ENCODE peak calls at places on chromosomes 16 and 17, in seven cellular contexts. Q is thoracic aorta; J is CD8-positive, alpha-beta T cell; I is pancreas; H is H1; R is IMR-90; A is Panc1. L is an unnamed sample.
A peak's percentile ranks its signal among the peaks of the same experiment; 100 is the strongest.

GRCh38 chr16:74667215-74667765 is 613 bp upstream of the RFWD3 start:
- DNase-seq in Q (no peak), J (peak; percentile 18), I (no peak), H (no peak), R (peak; percentile 3), A (peak; percentile 5), L (no peak)

GRCh38 chr17:40323731-40324650 is 15.0 kb downstream of the RARA start:
- DNase-seq in Q (peak; percentile 89), J (peak; percentile 78), I (no peak), H (no peak), R (peak; percentile 44), A (no peak), L (no peak)

GRCh38 chr17:61496174-61496956 is 44.1 kb downstream of the TBX4 start:
- DNase-seq in Q (no peak), J (no peak), I (no peak), H (no peak), R (no peak), A (no peak), L (no peak)

GRCh38 chr17:82596316-82596715 is 51.9 kb downstream of the WDR45B start:
- DNase-seq in Q (no peak), J (no peak), I (no peak), H (no peak), R (no peak), A (no peak), L (no peak)

GRCh38 chr16:23357761-23358290 is 55.7 kb downstream of the SCNN1B start:
- DNase-seq in Q (no peak), J (no peak), I (no peak), H (no peak), R (no peak), A (no peak), L (no peak)

GRCh38 chr16:3907586-3907985 is 27.1 kb upstream of the CREBBP start:
- DNase-seq in Q (no peak), J (no peak), I (no peak), H (no peak), R (no peak), A (no peak), L (no peak)

GRCh38 chr17:73976676-73977521 is 226.6 kb upstream of the RPL38 start:
- DNase-seq in Q (no peak), J (no peak), I (no peak), H (no peak), R (no peak), A (no peak), L (no peak)

GRCh38 chr17:80938556-80938955 is 53.1 kb upstream of the CHMP6 start:
- DNase-seq in Q (no peak), J (peak; percentile 22), I (peak; percentile 21), H (no peak), R (no peak), A (no peak), L (no peak)

GRCh38 chr17:76540381-76541300 is 797 bp downstream of the PRCD start:
- DNase-seq in Q (peak; percentile 73), J (no peak), I (peak; percentile 92), H (peak; percentile 92), R (peak; percentile 94), A (no peak), L (no peak)

GRCh38 chr17:79695293-79696158 is 35.2 kb upstream of the ENPP7 start:
- DNase-seq in Q (no peak), J (no peak), I (no peak), H (no peak), R (no peak), A (no peak), L (no peak)

GRCh38 chr17:69175812-69176517 is 34.3 kb upstream of the ABCA6 start:
- DNase-seq in Q (no peak), J (no peak), I (no peak), H (no peak), R (peak; percentile 79), A (no peak), L (no peak)

GRCh38 chr17:9115446-9116265 is 94.3 kb downstream of the NTN1 start:
- DNase-seq in Q (peak; percentile 66), J (peak; percentile 29), I (peak; percentile 26), H (peak; percentile 41), R (peak; percentile 6), A (no peak), L (no peak)

GRCh38 chr17:2232244-2232638 is 71.3 kb downstream of the SMG6 start:
- DNase-seq in Q (no peak), J (no peak), I (peak; percentile 39), H (no peak), R (peak; percentile 96), A (no peak), L (no peak)

GRCh38 chr17:1720856-1721386 is 3.6 kb upstream of the WDR81 start:
- DNase-seq in Q (no peak), J (peak; percentile 74), I (peak; percentile 47), H (no peak), R (peak; percentile 56), A (no peak), L (no peak)

GRCh38 chr17:36592316-36592710 is 634 bp downstream of the DHRS11 start:
- DNase-seq in Q (no peak), J (peak; percentile 9), I (no peak), H (no peak), R (no peak), A (no peak), L (no peak)

GRCh38 chr17:14859521-14859920 is 405.6 kb downstream of the PMP22 start:
- DNase-seq in Q (no peak), J (no peak), I (no peak), H (no peak), R (peak; percentile 39), A (no peak), L (no peak)

GRCh38 chr17:55241097-55241496 is 23.7 kb upstream of the HLF start:
- DNase-seq in Q (no peak), J (no peak), I (no peak), H (no peak), R (no peak), A (no peak), L (no peak)

GRCh38 chr17:55238197-55238930 is 26.4 kb upstream of the HLF start:
- DNase-seq in Q (peak; percentile 65), J (peak; percentile 82), I (peak; percentile 91), H (peak; percentile 89), R (peak; percentile 85), A (peak; percentile 47), L (peak; percentile 37)

GRCh38 chr17:55237826-55238196 is 26.9 kb upstream of the HLF start:
- DNase-seq in Q (no peak), J (no peak), I (no peak), H (no peak), R (no peak), A (no peak), L (no peak)

GRCh38 chr17:55237268-55237667 is 27.5 kb upstream of the HLF start:
- DNase-seq in Q (no peak), J (no peak), I (no peak), H (no peak), R (no peak), A (no peak), L (no peak)

DNA sequence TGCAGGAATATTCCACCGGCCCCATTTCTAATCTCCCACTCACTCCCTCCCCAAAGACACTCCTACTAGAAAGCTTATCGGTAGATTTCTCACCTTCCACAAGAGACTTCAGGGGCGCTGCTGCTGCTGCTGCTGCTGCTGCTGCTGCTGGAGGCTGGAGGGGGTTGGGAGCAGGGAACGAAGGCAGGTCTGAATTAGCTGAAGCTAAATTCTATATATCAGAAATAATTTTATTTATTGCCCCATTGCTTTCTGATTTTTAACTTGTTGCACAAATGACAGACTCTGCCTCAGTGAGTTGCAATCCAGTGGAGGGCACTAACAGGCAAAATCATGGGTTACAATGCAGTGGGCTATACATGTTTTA is 25.8 kb upstream of the HLF start:
- DNase-seq in Q (no peak), J (no peak), I (no peak), H (no peak), R (no peak), A (no peak), L (no peak)
- TF ChIP-seq CTCF in Q (no peak), J (no peak), I (no peak), H (no peak), R (no peak), A (peak; percentile 9), L (peak; percentile 9)

DNA sequence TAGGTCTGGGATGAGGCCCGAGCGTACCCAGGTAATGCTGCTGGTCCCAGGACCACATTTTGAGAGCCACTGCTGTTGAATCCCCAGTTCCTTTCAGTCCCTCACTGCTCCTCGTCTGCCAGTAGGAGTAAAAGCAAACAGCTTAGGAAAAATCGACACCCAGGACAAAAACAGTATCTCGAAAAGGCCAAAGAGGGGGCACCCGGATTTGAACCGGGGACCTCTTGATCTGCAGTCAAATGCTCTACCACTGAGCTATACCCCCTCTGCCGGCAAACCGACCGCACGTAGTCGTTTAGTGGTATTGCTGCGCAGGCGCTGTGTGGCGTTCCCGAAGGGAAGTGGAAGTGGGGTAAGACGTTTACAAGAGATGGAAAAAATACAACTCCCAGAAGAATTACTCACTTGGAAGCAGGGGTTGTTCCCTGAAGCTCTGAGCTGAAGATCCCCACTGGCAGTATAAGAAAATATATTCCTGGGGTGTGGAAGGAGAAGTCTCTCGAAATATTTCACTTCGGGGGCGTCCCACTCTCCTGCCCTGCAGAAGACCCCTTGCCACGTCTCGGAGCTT is 2.2 kb upstream of the PLXDC1 start:
- DNase-seq in Q (peak; percentile 64), J (peak; percentile 95), I (peak; percentile 81), H (no peak), R (peak; percentile 88), A (peak; percentile 70), L (peak; percentile 27)
- H3K4me1 ChIP-seq in Q (peaks cover 18% of the 10 kb centered on the region), J (peaks cover 42% of the 10 kb centered on the region), I (peaks cover 4% of the 10 kb centered on the region), H (peaks cover 8% of the 10 kb centered on the region), R (peaks cover 2% of the 10 kb centered on the region), A (peaks cover 5% of the 10 kb centered on the region), L (peaks cover 10% of the 10 kb centered on the region)

GRCh38 chr17:10116676-10117075 is 81.7 kb downstream of the GAS7 start:
- DNase-seq in Q (no peak), J (no peak), I (no peak), H (no peak), R (no peak), A (no peak), L (no peak)
- H3K4me3 ChIP-seq in Q (no peak overlapping the region), J (no peak overlapping the region), I (no peak overlapping the region), H (no peak overlapping the region), R (no peak overlapping the region), A (no peak overlapping the region), L (no peak overlapping the region)

GRCh38 chr17:33292981-33293867 is at the start of gene ASIC2:
- DNase-seq in Q (no peak), J (no peak), I (no peak), H (peak; percentile 10), R (peak; percentile 4), A (no peak), L (no peak)
- TF ChIP-seq CTCF in Q (no peak), J (no peak), I (no peak), H (peak; percentile 20), R (peak; percentile 10), A (peak; percentile 14), L (no peak)